ENCODE peak calls at places on chromosomes 16 and 17, in eight cellular contexts. One of them, this sample, is unnamed.
A peak's percentile ranks its signal among the peaks of the same experiment; 100 is the strongest.

GRCh38 chr16:65070831-65071230 is 51.0 kb downstream of the CDH11 start:
- DNase-seq in lower leg skin: no peak
- DNase-seq in WTC11: no peak
- DNase-seq in RPMI8226: peak; percentile 40
- DNase-seq in stimulated activated naive B cell treated with anti-CD40 and anti-IgM and Interleukin-4, amounts not matched to agents 10 μg/mL and 1 μg/mL and 100 μg/mL, for 72 hours: no peak
- DNase-seq in heart left ventricle: peak; percentile 87
- DNase-seq in endothelial cell: no peak
- DNase-seq in amniotic epithelial cell: peak; percentile 94
- DNase-seq in this sample: no peak

GRCh38 chr16:29994613-29995329 is 646 bp downstream of the HIRIP3 start:
- DNase-seq in lower leg skin: no peak
- DNase-seq in WTC11: peak; percentile 84
- DNase-seq in RPMI8226: no peak
- DNase-seq in stimulated activated naive B cell treated with anti-CD40 and anti-IgM and Interleukin-4, amounts not matched to agents 10 μg/mL and 1 μg/mL and 100 μg/mL, for 72 hours: no peak
- DNase-seq in heart left ventricle: no peak
- DNase-seq in endothelial cell: no peak
- DNase-seq in amniotic epithelial cell: peak; percentile 31
- DNase-seq in this sample: peak; percentile 79

GRCh38 chr16:19980866-19981265 is 92.8 kb downstream of the GPR139 start:
- DNase-seq in lower leg skin: no peak
- DNase-seq in WTC11: peak; percentile 41
- DNase-seq in RPMI8226: no peak
- DNase-seq in stimulated activated naive B cell treated with anti-CD40 and anti-IgM and Interleukin-4, amounts not matched to agents 10 μg/mL and 1 μg/mL and 100 μg/mL, for 72 hours: no peak
- DNase-seq in heart left ventricle: no peak
- DNase-seq in endothelial cell: peak; percentile 12
- DNase-seq in amniotic epithelial cell: no peak
- DNase-seq in this sample: peak; percentile 40

GRCh38 chr16:908526-909155 is 62.1 kb downstream of the LMF1 start:
- DNase-seq in lower leg skin: no peak
- DNase-seq in WTC11: no peak
- DNase-seq in RPMI8226: no peak
- DNase-seq in stimulated activated naive B cell treated with anti-CD40 and anti-IgM and Interleukin-4, amounts not matched to agents 10 μg/mL and 1 μg/mL and 100 μg/mL, for 72 hours: no peak
- DNase-seq in heart left ventricle: peak; percentile 23
- DNase-seq in endothelial cell: no peak
- DNase-seq in amniotic epithelial cell: no peak
- DNase-seq in this sample: no peak

GRCh38 chr17:45291170-45291805 is 25.5 kb downstream of the MAP3K14 start:
- DNase-seq in lower leg skin: no peak
- DNase-seq in WTC11: no peak
- DNase-seq in RPMI8226: no peak
- DNase-seq in stimulated activated naive B cell treated with anti-CD40 and anti-IgM and Interleukin-4, amounts not matched to agents 10 μg/mL and 1 μg/mL and 100 μg/mL, for 72 hours: no peak
- DNase-seq in heart left ventricle: peak; percentile 59
- DNase-seq in endothelial cell: no peak
- DNase-seq in amniotic epithelial cell: peak; percentile 50
- DNase-seq in this sample: no peak

GRCh38 chr17:17156511-17156910 is 49.6 kb downstream of the PLD6 start:
- DNase-seq in lower leg skin: no peak
- DNase-seq in WTC11: no peak
- DNase-seq in RPMI8226: no peak
- DNase-seq in stimulated activated naive B cell treated with anti-CD40 and anti-IgM and Interleukin-4, amounts not matched to agents 10 μg/mL and 1 μg/mL and 100 μg/mL, for 72 hours: no peak
- DNase-seq in heart left ventricle: no peak
- DNase-seq in endothelial cell: no peak
- DNase-seq in amniotic epithelial cell: no peak
- DNase-seq in this sample: no peak

GRCh38 chr17:69402052-69402451 is 12.4 kb upstream of the MAP2K6 start:
- DNase-seq in lower leg skin: no peak
- DNase-seq in WTC11: no peak
- DNase-seq in RPMI8226: no peak
- DNase-seq in stimulated activated naive B cell treated with anti-CD40 and anti-IgM and Interleukin-4, amounts not matched to agents 10 μg/mL and 1 μg/mL and 100 μg/mL, for 72 hours: no peak
- DNase-seq in heart left ventricle: no peak
- DNase-seq in endothelial cell: no peak
- DNase-seq in amniotic epithelial cell: no peak
- DNase-seq in this sample: no peak

GRCh38 chr16:74627506-74628220 is 20.7 kb upstream of the GLG1 start:
- DNase-seq in lower leg skin: no peak
- DNase-seq in WTC11: no peak
- DNase-seq in RPMI8226: no peak
- DNase-seq in stimulated activated naive B cell treated with anti-CD40 and anti-IgM and Interleukin-4, amounts not matched to agents 10 μg/mL and 1 μg/mL and 100 μg/mL, for 72 hours: no peak
- DNase-seq in heart left ventricle: peak; percentile 38
- DNase-seq in endothelial cell: no peak
- DNase-seq in amniotic epithelial cell: no peak
- DNase-seq in this sample: no peak

GRCh38 chr17:14745541-14745940 is 444.7 kb downstream of the HS3ST3B1 start:
- DNase-seq in lower leg skin: no peak
- DNase-seq in WTC11: no peak
- DNase-seq in RPMI8226: no peak
- DNase-seq in stimulated activated naive B cell treated with anti-CD40 and anti-IgM and Interleukin-4, amounts not matched to agents 10 μg/mL and 1 μg/mL and 100 μg/mL, for 72 hours: no peak
- DNase-seq in heart left ventricle: no peak
- DNase-seq in endothelial cell: no peak
- DNase-seq in amniotic epithelial cell: peak; percentile 53
- DNase-seq in this sample: no peak

GRCh38 chr16:69310479-69311114 is 553 bp upstream of the VPS4A start:
- DNase-seq in lower leg skin: no peak
- DNase-seq in WTC11: no peak
- DNase-seq in RPMI8226: no peak
- DNase-seq in stimulated activated naive B cell treated with anti-CD40 and anti-IgM and Interleukin-4, amounts not matched to agents 10 μg/mL and 1 μg/mL and 100 μg/mL, for 72 hours: no peak
- DNase-seq in heart left ventricle: no peak
- DNase-seq in endothelial cell: no peak
- DNase-seq in amniotic epithelial cell: no peak
- DNase-seq in this sample: no peak

GRCh38 chr16:87447323-87447722 is 45.5 kb downstream of the ZCCHC14 start:
- DNase-seq in lower leg skin: no peak
- DNase-seq in WTC11: no peak
- DNase-seq in RPMI8226: no peak
- DNase-seq in stimulated activated naive B cell treated with anti-CD40 and anti-IgM and Interleukin-4, amounts not matched to agents 10 μg/mL and 1 μg/mL and 100 μg/mL, for 72 hours: no peak
- DNase-seq in heart left ventricle: no peak
- DNase-seq in endothelial cell: no peak
- DNase-seq in amniotic epithelial cell: no peak
- DNase-seq in this sample: no peak

GRCh38 chr17:34706029-34706428 is 126.6 kb downstream of the TMEM132E start:
- DNase-seq in lower leg skin: peak; percentile 10
- DNase-seq in WTC11: peak; percentile 62
- DNase-seq in RPMI8226: peak; percentile 41
- DNase-seq in stimulated activated naive B cell treated with anti-CD40 and anti-IgM and Interleukin-4, amounts not matched to agents 10 μg/mL and 1 μg/mL and 100 μg/mL, for 72 hours: no peak
- DNase-seq in heart left ventricle: no peak
- DNase-seq in endothelial cell: peak; percentile 64
- DNase-seq in amniotic epithelial cell: no peak
- DNase-seq in this sample: peak; percentile 17

GRCh38 chr17:10447035-10447931 is 22.1 kb downstream of the MYH4 start:
- DNase-seq in lower leg skin: no peak
- DNase-seq in WTC11: no peak
- DNase-seq in RPMI8226: no peak
- DNase-seq in stimulated activated naive B cell treated with anti-CD40 and anti-IgM and Interleukin-4, amounts not matched to agents 10 μg/mL and 1 μg/mL and 100 μg/mL, for 72 hours: no peak
- DNase-seq in heart left ventricle: no peak
- DNase-seq in endothelial cell: no peak
- DNase-seq in amniotic epithelial cell: peak; percentile 11
- DNase-seq in this sample: no peak

GRCh38 chr17:12613566-12613965 is 52.1 kb upstream of the MYOCD start:
- DNase-seq in lower leg skin: no peak
- DNase-seq in WTC11: no peak
- DNase-seq in RPMI8226: no peak
- DNase-seq in stimulated activated naive B cell treated with anti-CD40 and anti-IgM and Interleukin-4, amounts not matched to agents 10 μg/mL and 1 μg/mL and 100 μg/mL, for 72 hours: no peak
- DNase-seq in heart left ventricle: no peak
- DNase-seq in endothelial cell: no peak
- DNase-seq in amniotic epithelial cell: no peak
- DNase-seq in this sample: no peak

GRCh38 chr17:41048441-41048840 is 1.3 kb upstream of the KRTAP2-1 start:
- DNase-seq in lower leg skin: no peak
- DNase-seq in WTC11: no peak
- DNase-seq in RPMI8226: no peak
- DNase-seq in stimulated activated naive B cell treated with anti-CD40 and anti-IgM and Interleukin-4, amounts not matched to agents 10 μg/mL and 1 μg/mL and 100 μg/mL, for 72 hours: no peak
- DNase-seq in heart left ventricle: no peak
- DNase-seq in endothelial cell: no peak
- DNase-seq in amniotic epithelial cell: no peak
- DNase-seq in this sample: no peak

GRCh38 chr17:78450696-78451344 is 72.4 kb downstream of the PGS1 start:
- DNase-seq in lower leg skin: no peak
- DNase-seq in WTC11: no peak
- DNase-seq in RPMI8226: peak; percentile 21
- DNase-seq in stimulated activated naive B cell treated with anti-CD40 and anti-IgM and Interleukin-4, amounts not matched to agents 10 μg/mL and 1 μg/mL and 100 μg/mL, for 72 hours: no peak
- DNase-seq in heart left ventricle: no peak
- DNase-seq in endothelial cell: no peak
- DNase-seq in amniotic epithelial cell: no peak
- DNase-seq in this sample: no peak

GRCh38 chr17:34683390-34683789 is 104.0 kb downstream of the TMEM132E start:
- DNase-seq in lower leg skin: peak; percentile 52
- DNase-seq in WTC11: no peak
- DNase-seq in RPMI8226: no peak
- DNase-seq in stimulated activated naive B cell treated with anti-CD40 and anti-IgM and Interleukin-4, amounts not matched to agents 10 μg/mL and 1 μg/mL and 100 μg/mL, for 72 hours: no peak
- DNase-seq in heart left ventricle: no peak
- DNase-seq in endothelial cell: no peak
- DNase-seq in amniotic epithelial cell: no peak
- DNase-seq in this sample: no peak

GRCh38 chr16:88705076-88705684 is 1.0 kb downstream of the RNF166 start:
- DNase-seq in lower leg skin: no peak
- DNase-seq in WTC11: no peak
- DNase-seq in RPMI8226: peak; percentile 73
- DNase-seq in stimulated activated naive B cell treated with anti-CD40 and anti-IgM and Interleukin-4, amounts not matched to agents 10 μg/mL and 1 μg/mL and 100 μg/mL, for 72 hours: no peak
- DNase-seq in heart left ventricle: no peak
- DNase-seq in endothelial cell: no peak
- DNase-seq in amniotic epithelial cell: peak; percentile 42
- DNase-seq in this sample: no peak

GRCh38 chr17:49522329-49522890 is 27.3 kb downstream of the NGFR start:
- DNase-seq in lower leg skin: peak; percentile 70
- DNase-seq in WTC11: peak; percentile 2
- DNase-seq in RPMI8226: no peak
- DNase-seq in stimulated activated naive B cell treated with anti-CD40 and anti-IgM and Interleukin-4, amounts not matched to agents 10 μg/mL and 1 μg/mL and 100 μg/mL, for 72 hours: no peak
- DNase-seq in heart left ventricle: no peak
- DNase-seq in endothelial cell: no peak
- DNase-seq in amniotic epithelial cell: no peak
- DNase-seq in this sample: no peak

GRCh38 chr16:55257971-55258613 is 65.9 kb upstream of the IRX6 start:
- DNase-seq in lower leg skin: peak; percentile 94
- DNase-seq in WTC11: peak; percentile 84
- DNase-seq in RPMI8226: peak; percentile 46
- DNase-seq in stimulated activated naive B cell treated with anti-CD40 and anti-IgM and Interleukin-4, amounts not matched to agents 10 μg/mL and 1 μg/mL and 100 μg/mL, for 72 hours: peak; percentile 23
- DNase-seq in heart left ventricle: peak; percentile 39
- DNase-seq in endothelial cell: peak; percentile 83
- DNase-seq in amniotic epithelial cell: peak; percentile 2
- DNase-seq in this sample: peak; percentile 70

GRCh38 chr17:40618754-40619625 is 28.6 kb downstream of the SMARCE1 start:
- DNase-seq in lower leg skin: no peak
- DNase-seq in WTC11: no peak
- DNase-seq in RPMI8226: no peak
- DNase-seq in stimulated activated naive B cell treated with anti-CD40 and anti-IgM and Interleukin-4, amounts not matched to agents 10 μg/mL and 1 μg/mL and 100 μg/mL, for 72 hours: no peak
- DNase-seq in heart left ventricle: no peak
- DNase-seq in endothelial cell: no peak
- DNase-seq in amniotic epithelial cell: no peak
- DNase-seq in this sample: no peak